ENCODE peak calls at places on chromosomes 1 and 21, in four cellular contexts. L, U, C and Q are unnamed samples.

GRCh38 chr1:6958407-6958806 is 173.2 kb downstream of the CAMTA1 start:
- DNase-seq in L (no peak), C (no peak), U (no peak), Q (peak)

GRCh38 chr1:212286437-212287131 is 1.4 kb downstream of the PPP2R5A start:
- DNase-seq in U (no peak), C (no peak), L (no peak), Q (peak)

GRCh38 chr21:28805885-28806284 is 186.8 kb downstream of the LTN1 start:
- DNase-seq in U (no peak), L (no peak), C (no peak), Q (no peak)

GRCh38 chr1:229204863-229205777 is 65.8 kb upstream of the RAB4A start:
- DNase-seq in C (no peak), U (no peak), L (no peak), Q (no peak)

GRCh38 chr1:53552146-53552940 is 93.1 kb downstream of the DMRTB1 start:
- DNase-seq in C (no peak), L (no peak), U (no peak), Q (no peak)

GRCh38 chr21:39667353-39667891 is 54.7 kb downstream of the B3GALT5 start:
- DNase-seq in L (no peak), U (no peak), C (no peak), Q (peak)

GRCh38 chr1:76336951-76337371 is 262.4 kb downstream of the ST6GALNAC3 start:
- DNase-seq in C (no peak), L (no peak), U (no peak), Q (no peak)

GRCh38 chr21:38376693-38377092 is 119.9 kb downstream of the KCNJ15 start:
- DNase-seq in U (no peak), C (no peak), L (no peak), Q (no peak)

GRCh38 chr1:170385750-170386149 is 146.2 kb upstream of the GORAB start:
- DNase-seq in L (no peak), U (no peak), C (no peak), Q (no peak)

GRCh38 chr1:97647776-97648175 is 273.1 kb downstream of the DPYD start:
- DNase-seq in L (no peak), U (no peak), C (no peak), Q (no peak)

GRCh38 chr1:219460561-219461511 is 152.1 kb downstream of the ZC3H11B start:
- DNase-seq in C (no peak), L (no peak), U (no peak), Q (no peak)

GRCh38 chr1:111110197-111110899 is 29.5 kb downstream of the DRAM2 start:
- DNase-seq in C (no peak), L (no peak), U (no peak), Q (no peak)

GRCh38 chr21:20396798-20397197 is 601.4 kb upstream of the NCAM2 start:
- DNase-seq in L (no peak), U (no peak), C (no peak), Q (no peak)

GRCh38 chr1:187894349-187894748 is 1065.6 kb downstream of the PLA2G4A start:
- DNase-seq in L (no peak), U (no peak), C (no peak), Q (no peak)